ENCODE peak calls at places on chromosome 19, in four cellular contexts. One of them, this sample, is unnamed.

GRCh38 chr19:19655641-19656343 is 7.7 kb downstream of the ATP13A1 start:
- DNase-seq in HepG2: no peak
- DNase-seq in H1: no peak
- DNase-seq in K562: no peak
- DNase-seq in this sample: no peak

GRCh38 chr19:8302357-8302691 is 5.8 kb downstream of the CD320 start:
- DNase-seq in HepG2: no peak
- DNase-seq in H1: no peak
- DNase-seq in K562: peak; percentile 11
- DNase-seq in this sample: no peak

GRCh38 chr19:38737297-38737865 is 6.9 kb downstream of the CAPN12 start:
- DNase-seq in HepG2: no peak
- DNase-seq in H1: no peak
- DNase-seq in K562: no peak
- DNase-seq in this sample: no peak

GRCh38 chr19:522726-523125 is 8.8 kb upstream of the CDC34 start:
- DNase-seq in HepG2: no peak
- DNase-seq in H1: no peak
- DNase-seq in K562: no peak
- DNase-seq in this sample: no peak

GRCh38 chr19:41926028-41926860 is 2.0 kb downstream of the ERFL start:
- DNase-seq in HepG2: no peak
- DNase-seq in H1: no peak
- DNase-seq in K562: no peak
- DNase-seq in this sample: no peak

GRCh38 chr19:13053761-13054604 is 48.7 kb downstream of the LYL1 start:
- DNase-seq in HepG2: peak; percentile 97
- DNase-seq in H1: no peak
- DNase-seq in K562: no peak
- DNase-seq in this sample: peak; percentile 59

GRCh38 chr19:41324921-41325639 is 15.1 kb downstream of the CCDC97 start:
- DNase-seq in HepG2: peak; percentile 82
- DNase-seq in H1: peak; percentile 65
- DNase-seq in K562: peak; percentile 89
- DNase-seq in this sample: peak; percentile 79

GRCh38 chr19:45215391-45216191 is 29.6 kb downstream of the EXOC3L2 start:
- DNase-seq in HepG2: no peak
- DNase-seq in H1: no peak
- DNase-seq in K562: no peak
- DNase-seq in this sample: no peak

GRCh38 chr19:18330865-18331264 is 8.0 kb upstream of the LSM4 start:
- DNase-seq in HepG2: no peak
- DNase-seq in H1: no peak
- DNase-seq in K562: no peak
- DNase-seq in this sample: no peak

GRCh38 chr19:2081873-2082810 is 14.0 kb downstream of the MOB3A start:
- DNase-seq in HepG2: no peak
- DNase-seq in H1: no peak
- DNase-seq in K562: no peak
- DNase-seq in this sample: no peak

GRCh38 chr19:13160557-13160956 is 10.3 kb downstream of the IER2 start:
- DNase-seq in HepG2: no peak
- DNase-seq in H1: no peak
- DNase-seq in K562: no peak
- DNase-seq in this sample: no peak

GRCh38 chr19:33799507-33799906 is 2.8 kb downstream of the KCTD15 start:
- DNase-seq in HepG2: no peak
- DNase-seq in H1: no peak
- DNase-seq in K562: no peak
- DNase-seq in this sample: no peak

GRCh38 chr19:1489463-1489971 is 633 bp downstream of the PCSK4 start:
- DNase-seq in HepG2: no peak
- DNase-seq in H1: no peak
- DNase-seq in K562: no peak
- DNase-seq in this sample: no peak

GRCh38 chr19:10454267-10454666 is 33.9 kb downstream of the PDE4A start:
- DNase-seq in HepG2: no peak
- DNase-seq in H1: peak; percentile 56
- DNase-seq in K562: peak; percentile 56
- DNase-seq in this sample: peak; percentile 36

GRCh38 chr19:18304496-18305312 is 18.2 kb downstream of the LSM4 start:
- DNase-seq in HepG2: peak; percentile 80
- DNase-seq in H1: no peak
- DNase-seq in K562: peak; percentile 88
- DNase-seq in this sample: peak; percentile 79

GRCh38 chr19:9673912-9674668 is 810 bp downstream of the ZNF562 start:
- DNase-seq in HepG2: peak; percentile 15
- DNase-seq in H1: no peak
- DNase-seq in K562: no peak
- DNase-seq in this sample: no peak

GRCh38 chr19:45676851-45677263 is 8.8 kb downstream of the GIPR start:
- DNase-seq in HepG2: no peak
- DNase-seq in H1: no peak
- DNase-seq in K562: no peak
- DNase-seq in this sample: no peak

GRCh38 chr19:32977269-32977668 is 5.2 kb downstream of the FAAP24 start:
- DNase-seq in HepG2: no peak
- DNase-seq in H1: no peak
- DNase-seq in K562: no peak
- DNase-seq in this sample: peak; percentile 37

GRCh38 chr19:4028334-4029246 is 21.1 kb downstream of the PIAS4 start:
- DNase-seq in HepG2: no peak
- DNase-seq in H1: no peak
- DNase-seq in K562: no peak
- DNase-seq in this sample: no peak

GRCh38 chr19:14446336-14447036 is 13.4 kb downstream of the PKN1 start:
- DNase-seq in HepG2: no peak
- DNase-seq in H1: no peak
- DNase-seq in K562: no peak
- DNase-seq in this sample: no peak

GRCh38 chr19:53172892-53173291 is 14.0 kb upstream of the ZNF347 start:
- DNase-seq in HepG2: peak; percentile 12
- DNase-seq in H1: no peak
- DNase-seq in K562: no peak
- DNase-seq in this sample: no peak

GRCh38 chr19:13228561-13228960 is 78.3 kb downstream of the IER2 start:
- DNase-seq in HepG2: no peak
- DNase-seq in H1: no peak
- DNase-seq in K562: no peak
- DNase-seq in this sample: no peak

GRCh38 chr19:39499082-39499642 is 415 bp downstream of the DLL3 start:
- DNase-seq in HepG2: no peak
- DNase-seq in H1: no peak
- DNase-seq in K562: no peak
- DNase-seq in this sample: no peak

GRCh38 chr19:48798937-48799336 is 11.9 kb downstream of the BCAT2 start:
- DNase-seq in HepG2: no peak
- DNase-seq in H1: peak; percentile 64
- DNase-seq in K562: no peak
- DNase-seq in this sample: no peak

GRCh38 chr19:13920940-13921744 is 15.1 kb downstream of the CC2D1A start:
- DNase-seq in HepG2: peak; percentile 57
- DNase-seq in H1: no peak
- DNase-seq in K562: peak; percentile 78
- DNase-seq in this sample: peak; percentile 76

GRCh38 chr19:13808856-13809255 is 13.6 kb downstream of the ZSWIM4 start:
- DNase-seq in HepG2: no peak
- DNase-seq in H1: no peak
- DNase-seq in K562: no peak
- DNase-seq in this sample: no peak

GRCh38 chr19:4134351-4134750 is 10.4 kb upstream of the MAP2K2 start:
- DNase-seq in HepG2: no peak
- DNase-seq in H1: no peak
- DNase-seq in K562: no peak
- DNase-seq in this sample: no peak

GRCh38 chr19:58154287-58154678 is 3.7 kb upstream of the ZNF329 start:
- DNase-seq in HepG2: peak; percentile 38
- DNase-seq in H1: no peak
- DNase-seq in K562: no peak
- DNase-seq in this sample: no peak

GRCh38 chr19:41186971-41187883 is 5.8 kb upstream of the CYP2S1 start:
- DNase-seq in HepG2: no peak
- DNase-seq in H1: no peak
- DNase-seq in K562: no peak
- DNase-seq in this sample: no peak

GRCh38 chr19:57319869-57320179 is 448 bp upstream of the ZNF543 start:
- DNase-seq in HepG2: no peak
- DNase-seq in H1: no peak
- DNase-seq in K562: no peak
- DNase-seq in this sample: no peak

GRCh38 chr19:13037161-13037560 is 41.9 kb downstream of the NFIX start:
- DNase-seq in HepG2: no peak
- DNase-seq in H1: no peak
- DNase-seq in K562: no peak
- DNase-seq in this sample: peak; percentile 27

GRCh38 chr19:10587022-10587838 is at the start of gene AP1M2:
- DNase-seq in HepG2: no peak
- DNase-seq in H1: peak; percentile 53
- DNase-seq in K562: peak; percentile 4
- DNase-seq in this sample: no peak

GRCh38 chr19:46841458-46842083 is 9.1 kb downstream of the AP2S1 start:
- DNase-seq in HepG2: no peak
- DNase-seq in H1: no peak
- DNase-seq in K562: peak; percentile 14
- DNase-seq in this sample: no peak

GRCh38 chr19:10562609-10563008 is 3.2 kb downstream of the KRI1 start:
- DNase-seq in HepG2: no peak
- DNase-seq in H1: no peak
- DNase-seq in K562: no peak
- DNase-seq in this sample: no peak

GRCh38 chr19:54307389-54307788 is 5.6 kb downstream of the LILRA5 start:
- DNase-seq in HepG2: no peak
- DNase-seq in H1: no peak
- DNase-seq in K562: no peak
- DNase-seq in this sample: no peak

GRCh38 chr19:6425732-6426686 is 1.4 kb upstream of the KHSRP start:
- DNase-seq in HepG2: peak; percentile 60
- DNase-seq in H1: no peak
- DNase-seq in K562: no peak
- DNase-seq in this sample: no peak

GRCh38 chr19:6424190-6424938 is at the start of gene KHSRP:
- DNase-seq in HepG2: no peak
- DNase-seq in H1: no peak
- DNase-seq in K562: peak; percentile 90
- DNase-seq in this sample: no peak

GRCh38 chr19:6423499-6424189 is 967 bp downstream of the KHSRP start:
- DNase-seq in HepG2: peak; percentile 49
- DNase-seq in H1: no peak
- DNase-seq in K562: peak; percentile 46
- DNase-seq in this sample: peak; percentile 36

GRCh38 chr19:6427131-6427530 is 2.5 kb upstream of the KHSRP start:
- DNase-seq in HepG2: no peak
- DNase-seq in H1: no peak
- DNase-seq in K562: no peak
- DNase-seq in this sample: no peak

DNA sequence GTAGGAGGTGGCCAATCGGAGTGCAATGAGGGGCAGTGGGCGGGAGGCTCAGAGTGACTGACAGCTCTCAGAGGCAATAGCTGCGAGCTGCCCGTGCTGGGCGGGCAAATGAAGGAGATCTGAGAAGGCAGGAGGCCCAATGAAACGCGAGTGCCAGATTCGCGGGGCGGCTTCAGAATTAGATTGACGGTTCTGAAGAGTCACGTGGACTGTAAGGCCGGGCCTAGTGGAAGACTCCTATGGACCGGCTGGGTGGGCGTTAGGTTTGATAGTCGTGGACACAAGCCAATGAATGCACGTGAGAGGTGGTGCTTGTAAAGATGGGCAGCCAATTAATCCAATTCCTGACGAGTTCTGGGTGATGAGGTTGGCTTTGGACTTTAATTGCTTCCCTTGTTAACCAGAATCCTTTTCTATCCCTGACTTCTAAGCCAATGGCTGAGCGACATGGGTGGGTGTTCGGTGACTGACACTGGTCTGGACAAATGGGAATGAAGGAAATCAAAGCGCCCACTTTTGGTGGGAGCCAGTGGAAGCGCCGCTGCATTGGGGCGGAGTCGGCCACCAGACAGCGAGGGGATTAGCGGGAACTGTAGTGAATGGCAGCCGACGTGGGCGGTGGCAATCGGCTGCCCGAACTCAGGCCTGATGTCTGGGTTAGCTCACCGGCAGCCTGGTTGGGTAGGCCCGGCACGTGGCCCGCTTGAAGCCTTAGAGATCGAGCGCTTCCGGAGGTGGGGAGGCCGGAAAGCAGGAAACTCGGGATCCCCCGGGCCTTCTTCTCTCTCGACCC is 524 bp upstream of the KHSRP start:
- DNase-seq in HepG2: peak; percentile 100
- DNase-seq in H1: peak; percentile 100
- DNase-seq in K562: peak; percentile 91
- DNase-seq in this sample: peak; percentile 97
- H3K4me2 ChIP-seq in HepG2: peak overlapping the region; percentile 43
- H3K4me2 ChIP-seq in H1: peak overlapping the region; percentile 10
- H3K4me2 ChIP-seq in K562: peak overlapping the region; percentile 53
- H3K4me2 ChIP-seq in this sample: peak overlapping the region; percentile 51

DNA sequence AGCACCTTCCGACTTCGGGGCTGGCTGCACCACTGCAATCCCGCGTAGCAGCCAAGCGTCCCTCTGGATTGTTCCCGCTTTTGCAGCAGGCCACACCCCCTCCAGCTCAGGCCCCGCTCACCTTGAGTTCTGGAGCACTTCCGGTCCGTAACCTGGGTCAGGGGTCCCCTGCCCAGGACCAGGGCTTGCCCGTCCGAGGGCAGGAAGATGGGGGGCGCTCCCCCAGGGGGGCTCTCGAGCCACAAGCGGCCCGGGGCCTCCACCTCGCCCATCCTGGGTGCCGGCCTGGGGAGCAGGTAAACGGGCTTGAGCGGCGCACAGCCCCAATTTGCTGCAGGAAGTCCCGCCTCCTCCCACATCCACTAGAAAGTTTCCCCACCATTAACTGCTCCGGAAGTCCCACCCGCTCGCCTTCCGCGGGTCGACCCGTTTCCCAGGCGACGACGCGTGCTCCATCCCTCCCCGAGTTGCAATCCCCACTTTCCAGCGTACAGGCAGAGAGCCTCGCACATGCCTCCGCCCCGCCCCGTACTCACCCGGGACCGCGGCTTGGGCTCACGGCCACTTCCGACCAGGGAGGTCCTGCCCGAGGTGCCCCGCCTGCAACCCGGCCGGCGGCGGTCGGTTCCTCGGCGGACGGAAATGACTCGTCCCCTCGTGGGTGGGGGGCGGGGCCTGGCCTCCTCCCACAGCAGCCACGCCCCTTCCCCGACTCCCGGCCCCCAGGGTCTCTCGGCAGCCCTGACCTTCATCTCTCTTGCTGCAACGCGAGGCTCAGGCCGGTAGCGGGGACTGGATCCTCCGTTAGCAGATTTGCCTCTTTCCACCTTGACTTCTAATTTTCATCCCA is at the start of gene PNKP:
- DNase-seq in HepG2: peak; percentile 88
- DNase-seq in H1: no peak
- DNase-seq in K562: peak; percentile 87
- DNase-seq in this sample: peak; percentile 96
- TF ChIP-seq EP300 in HepG2: peak; percentile 13
- TF ChIP-seq EP300 in H1: no peak
- TF ChIP-seq EP300 in K562: no peak
- TF ChIP-seq EP300 in this sample: peak; percentile 12

GRCh38 chr19:16325671-16326400 is 1.2 kb downstream of the KLF2 start:
- DNase-seq in HepG2: no peak
- DNase-seq in H1: no peak
- DNase-seq in K562: no peak
- DNase-seq in this sample: no peak
- TF ChIP-seq JUN in HepG2: no peak
- TF ChIP-seq JUN in H1: no peak
- TF ChIP-seq JUN in K562: no peak
- TF ChIP-seq JUN in this sample: no peak

GRCh38 chr19:56136362-56136761 is 4.7 kb upstream of the ZNF444 start:
- DNase-seq in HepG2: peak; percentile 56
- DNase-seq in H1: peak; percentile 57
- DNase-seq in K562: no peak
- DNase-seq in this sample: no peak
- H3K4me2 ChIP-seq in HepG2: peak overlapping the region; percentile 83
- H3K4me2 ChIP-seq in H1: peak overlapping the region; percentile 57
- H3K4me2 ChIP-seq in K562: no peak overlapping the region
- H3K4me2 ChIP-seq in this sample: no peak overlapping the region